ENCODE peak calls at places on chromosome 20, in six cellular contexts. C is uterus, P is sigmoid colon, V is right lobe of liver, T is A549, E is ovary. N is an unnamed sample. For H3K4me1, the result is how much of the 10 kb centered on the place peaks cover.

GRCh38 chr20:44080646-44081267 is 106.2 kb downstream of the JPH2 start:
- DNase-seq in C (peak), P (peak), V (peak), T (peak), E (peak), N (peak)

GRCh38 chr20:46255440-46256104 is 52.7 kb downstream of the CDH22 start:
- DNase-seq in C (peak), P (peak), V (peak), T (peak), E (peak), N (peak)

GRCh38 chr20:354298-354977 is 7.5 kb downstream of the NRSN2 start:
- DNase-seq in C (peak), P (peak), V (peak), T (peak), E (peak), N (peak)

GRCh38 chr20:13012886-13013285 is 4.1 kb downstream of the SPTLC3 start:
- DNase-seq in C (no peak), P (no peak), V (no peak), T (no peak), E (no peak), N (no peak)

GRCh38 chr20:56702931-56703840 is 74.1 kb downstream of the TFAP2C start:
- DNase-seq in C (no peak), P (no peak), V (no peak), T (no peak), E (no peak), N (no peak)

GRCh38 chr20:16388731-16389130 is 184.5 kb downstream of the KIF16B start:
- DNase-seq in C (no peak), P (no peak), V (no peak), T (no peak), E (no peak), N (no peak)

GRCh38 chr20:828987-829386 is 4.5 kb upstream of the FAM110A start:
- DNase-seq in C (no peak), P (peak), V (no peak), T (no peak), E (no peak), N (no peak)

GRCh38 chr20:371755-372542 is 8.6 kb upstream of the TRIB3 start:
- DNase-seq in C (peak), P (peak), V (peak), T (peak), E (no peak), N (peak)

GRCh38 chr20:31760457-31761240 is 21.6 kb downstream of the TPX2 start:
- DNase-seq in C (no peak), P (no peak), V (no peak), T (no peak), E (no peak), N (no peak)

GRCh38 chr20:3461911-3462677 is 8.7 kb upstream of the ATRN start:
- DNase-seq in C (no peak), P (no peak), V (no peak), T (no peak), E (no peak), N (peak)

GRCh38 chr20:11278461-11278860 is 604.7 kb upstream of the JAG1 start:
- DNase-seq in C (no peak), P (no peak), V (no peak), T (no peak), E (no peak), N (no peak)

DNA sequence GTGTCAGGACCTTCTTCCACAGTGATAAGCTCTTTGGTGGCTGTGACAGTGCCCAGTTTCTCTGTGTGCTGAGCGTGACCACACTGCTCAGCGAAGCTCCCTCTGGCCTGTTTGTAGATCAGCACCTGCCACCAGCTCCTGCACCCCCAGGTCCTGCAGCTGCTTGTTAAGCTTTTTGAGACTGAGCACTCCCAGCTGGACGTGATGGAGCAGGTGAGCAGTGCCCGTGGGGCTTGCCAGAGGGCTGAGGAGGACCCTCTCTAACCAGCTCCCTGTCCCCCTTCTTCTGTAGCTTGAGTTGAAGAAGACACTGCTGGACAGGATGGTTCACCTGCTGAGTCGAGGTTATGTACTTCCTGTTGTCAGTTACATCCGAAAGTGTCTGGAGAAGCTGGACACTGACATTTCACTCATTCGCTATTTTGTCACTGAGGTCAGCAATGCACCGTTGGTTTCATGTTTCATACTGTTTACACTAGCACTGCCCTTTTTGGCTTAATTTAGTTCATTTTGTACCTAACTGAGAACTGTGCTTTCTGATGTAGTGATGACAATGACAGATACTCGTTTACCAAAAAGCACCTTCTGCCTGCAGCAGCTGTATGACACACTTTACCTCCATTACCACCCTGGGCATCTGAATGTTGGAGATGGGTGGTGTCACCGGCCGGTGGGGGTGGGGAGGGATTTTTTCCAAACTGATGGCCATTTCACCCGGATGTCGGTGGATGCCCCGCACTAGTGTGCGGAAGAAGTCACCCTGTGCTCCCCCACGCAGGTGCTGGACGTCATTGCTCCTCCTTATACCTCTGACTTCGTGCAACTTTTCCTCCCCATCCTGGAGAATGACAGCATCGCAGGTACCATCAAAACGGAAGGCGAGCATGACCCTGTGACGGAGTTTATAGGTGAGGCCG is 12.5 kb downstream of the NELFCD start:
- DNase-seq in C (peak), P (peak), V (no peak), T (no peak), E (no peak), N (no peak)
- TF ChIP-seq POLR2A in C (no peak), P (no peak), V (no peak), T (no peak), E (no peak), N (no peak)

DNA sequence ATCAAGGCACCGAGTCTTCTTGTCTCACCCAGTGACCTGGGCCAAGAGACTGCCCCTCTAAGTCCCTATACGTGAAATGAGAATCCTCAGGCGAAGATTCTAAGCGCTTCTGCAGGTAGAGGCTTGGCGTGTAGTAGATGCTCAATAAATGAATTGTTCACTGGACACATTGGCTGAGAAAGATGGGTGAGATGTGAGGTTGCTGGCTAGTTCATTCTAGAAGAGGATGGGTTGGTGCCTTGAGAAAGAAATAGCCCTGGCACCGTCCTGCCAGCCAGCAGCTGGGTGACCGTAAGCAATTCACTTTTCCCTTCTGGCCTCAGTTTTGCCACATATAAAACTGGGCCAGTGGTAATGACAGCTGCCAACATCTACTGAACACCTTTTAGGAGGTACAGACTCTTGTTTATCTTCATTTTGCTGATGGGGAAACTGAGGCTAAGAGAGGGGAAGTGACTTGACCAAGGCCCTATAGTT is 1.4 kb downstream of the SRC start:
- DNase-seq in C (no peak), P (peak), V (no peak), T (no peak), E (no peak), N (no peak)
- H3K4me1 ChIP-seq in C (under half), P (half or more), V (under half), T (half or more), E (under half), N (half or more)

GRCh38 chr20:7523288-7523687 is 417.0 kb downstream of the HAO1 start:
- DNase-seq in C (no peak), P (no peak), V (no peak), T (no peak), E (no peak), N (no peak)
- TF ChIP-seq POLR2A in C (no peak), P (no peak), V (no peak), T (no peak), E (no peak), N (no peak)

GRCh38 chr20:62605236-62605948 is 36.9 kb upstream of the SLCO4A1 start:
- DNase-seq in C (no peak), P (no peak), V (peak), T (no peak), E (no peak), N (no peak)

GRCh38 chr20:62606551-62607201 is 35.6 kb upstream of the SLCO4A1 start:
- DNase-seq in C (peak), P (no peak), V (peak), T (no peak), E (peak), N (peak)

GRCh38 chr20:62607366-62608217 is 34.7 kb upstream of the SLCO4A1 start:
- DNase-seq in C (no peak), P (no peak), V (peak), T (no peak), E (no peak), N (no peak)

GRCh38 chr20:62604796-62605195 is 37.5 kb upstream of the SLCO4A1 start:
- DNase-seq in C (no peak), P (no peak), V (peak), T (no peak), E (no peak), N (no peak)

DNA sequence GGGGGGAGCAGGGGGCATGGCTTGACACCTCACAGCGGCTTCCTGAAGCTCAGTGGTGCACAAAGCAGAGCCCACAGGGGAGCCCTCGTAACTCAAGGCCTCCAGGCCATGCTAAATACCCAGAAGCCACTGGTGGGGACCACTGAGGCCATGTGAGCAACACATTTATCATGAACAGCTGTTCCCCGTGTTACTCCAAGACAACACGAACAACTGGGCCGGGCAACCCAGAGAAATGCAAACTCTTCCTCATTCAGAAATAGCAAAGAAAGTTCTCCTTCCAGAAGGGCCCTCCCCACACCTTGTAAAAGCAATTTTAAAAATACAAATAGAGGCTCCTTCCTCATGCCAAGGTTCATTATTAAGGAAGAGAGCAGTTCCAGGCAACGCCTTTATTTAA is 36.3 kb upstream of the SLCO4A1 start:
- DNase-seq in C (no peak), P (no peak), V (peak), T (no peak), E (no peak), N (no peak)
- H3K4me1 ChIP-seq in C (under half), P (under half), V (under half), T (under half), E (under half), N (under half)

DNA sequence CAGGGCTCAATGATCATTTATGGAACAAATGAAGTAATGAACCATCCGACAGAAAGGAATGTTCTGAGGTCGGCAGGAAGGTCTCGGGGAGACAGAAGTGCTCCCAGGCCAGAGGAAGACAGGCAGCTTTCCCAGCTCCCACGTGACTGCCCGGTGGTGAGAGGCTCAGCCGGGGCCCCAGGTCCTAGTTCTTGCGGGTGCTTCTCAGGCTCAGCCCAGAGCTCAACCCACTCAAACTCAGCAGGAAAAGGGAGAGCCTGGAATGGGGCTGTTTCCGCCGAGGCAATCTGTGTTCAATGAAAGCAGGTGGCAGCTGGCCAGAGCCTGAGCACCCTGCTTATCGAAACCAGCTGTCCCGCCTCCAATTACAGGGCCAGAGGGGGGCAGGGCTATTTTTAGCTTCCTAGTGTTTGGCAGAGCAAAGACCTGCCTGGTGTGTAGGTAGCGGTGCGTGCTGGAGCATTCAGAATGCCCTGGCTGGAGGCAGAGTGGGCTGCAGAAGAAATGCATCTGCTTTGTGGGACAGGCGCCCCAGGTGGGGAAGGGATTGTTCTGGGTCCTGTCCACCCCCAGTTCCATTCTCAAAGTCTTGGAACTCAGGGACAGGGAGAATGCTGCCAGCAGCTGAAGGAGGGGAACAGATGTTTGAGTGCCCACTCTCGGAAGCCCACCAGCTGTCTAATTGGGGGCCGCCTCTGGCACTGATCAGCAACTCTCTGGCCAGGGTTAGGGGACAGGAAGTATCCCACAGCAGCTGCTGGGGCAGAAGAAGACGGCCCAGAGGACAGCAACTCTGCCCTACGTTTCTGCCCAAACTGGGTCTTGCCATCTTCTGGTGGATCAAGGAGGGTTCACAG is 145.0 kb downstream of the PREX1 start:
- DNase-seq in C (peak), P (peak), V (peak), T (no peak), E (peak), N (peak)
- TF ChIP-seq POLR2A in C (no peak), P (no peak), V (no peak), T (no peak), E (no peak), N (peak)

GRCh38 chr20:25239387-25240370 is 8.2 kb upstream of the PYGB start:
- DNase-seq in C (no peak), P (peak), V (no peak), T (no peak), E (no peak), N (no peak)
- H3K4me1 ChIP-seq in C (under half), P (under half), V (under half), T (half or more), E (under half), N (under half)

GRCh38 chr20:63497138-63497945 is 1.5 kb downstream of the EEF1A2 start:
- DNase-seq in C (no peak), P (peak), V (no peak), T (no peak), E (no peak), N (no peak)
- TF ChIP-seq POLR2A in C (no peak), P (no peak), V (no peak), T (no peak), E (no peak), N (no peak)

GRCh38 chr20:48371211-48371610 is 456.6 kb downstream of the PREX1 start:
- DNase-seq in C (no peak), P (no peak), V (no peak), T (no peak), E (no peak), N (no peak)
- H3K4me1 ChIP-seq in C (under half), P (under half), V (under half), T (under half), E (under half), N (under half)

GRCh38 chr20:17825949-17826843 is 126.4 kb downstream of the BANF2 start:
- DNase-seq in C (no peak), P (peak), V (no peak), T (no peak), E (no peak), N (no peak)
- TF ChIP-seq POLR2A in C (no peak), P (no peak), V (no peak), T (no peak), E (no peak), N (no peak)

N was measured in body of pancreas.